ENCODE peak calls at places on chromosomes 6 and 20, in four cellular contexts. One of them, this sample, is unnamed.

GRCh38 chr20:2820084-2820895 is 4.1 kb downstream of the TMEM239 start:
- DNase-seq in transverse colon: no peak
- DNase-seq in K562: peak; percentile 64
- DNase-seq in breast epithelium: no peak
- DNase-seq in this sample: no peak

GRCh38 chr6:106084106-106084963 is 1.8 kb upstream of the PRDM1 start:
- DNase-seq in K562: peak; percentile 70
- DNase-seq in breast epithelium: no peak
- DNase-seq in transverse colon: peak; percentile 52
- DNase-seq in this sample: peak; percentile 52

GRCh38 chr6:133544419-133544818 is 303.3 kb downstream of the EYA4 start:
- DNase-seq in breast epithelium: no peak
- DNase-seq in K562: no peak
- DNase-seq in transverse colon: no peak
- DNase-seq in this sample: no peak

GRCh38 chr6:127857051-127857637 is 43.7 kb downstream of the THEMIS start:
- DNase-seq in transverse colon: no peak
- DNase-seq in K562: no peak
- DNase-seq in breast epithelium: no peak
- DNase-seq in this sample: no peak

GRCh38 chr6:89302936-89303335 is 12.2 kb downstream of the GABRR2 start:
- DNase-seq in K562: no peak
- DNase-seq in breast epithelium: no peak
- DNase-seq in transverse colon: no peak
- DNase-seq in this sample: no peak

GRCh38 chr6:81892911-81893310 is 140.4 kb upstream of the TENT5A start:
- DNase-seq in transverse colon: no peak
- DNase-seq in breast epithelium: no peak
- DNase-seq in K562: no peak
- DNase-seq in this sample: no peak

GRCh38 chr20:50527068-50527605 is 17.0 kb downstream of the PTPN1 start:
- DNase-seq in breast epithelium: no peak
- DNase-seq in K562: no peak
- DNase-seq in transverse colon: no peak
- DNase-seq in this sample: no peak

GRCh38 chr6:2842139-2842552 is 483 bp upstream of the SERPINB1 start:
- DNase-seq in transverse colon: no peak
- DNase-seq in breast epithelium: no peak
- DNase-seq in K562: no peak
- DNase-seq in this sample: no peak

GRCh38 chr6:75205776-75206334 is at the start of gene COL12A1:
- DNase-seq in K562: no peak
- DNase-seq in transverse colon: peak; percentile 83
- DNase-seq in breast epithelium: peak; percentile 91
- DNase-seq in this sample: peak; percentile 32

GRCh38 chr6:110816110-110816409 is 791 bp upstream of the CDK19 start:
- DNase-seq in K562: no peak
- DNase-seq in transverse colon: no peak
- DNase-seq in breast epithelium: no peak
- DNase-seq in this sample: no peak

GRCh38 chr6:35522660-35523658 is 10.3 kb upstream of the TULP1 start:
- DNase-seq in breast epithelium: peak; percentile 80
- DNase-seq in K562: peak; percentile 88
- DNase-seq in transverse colon: peak; percentile 74
- DNase-seq in this sample: peak; percentile 59

GRCh38 chr6:45253457-45253856 is 74.7 kb upstream of the RUNX2 start:
- DNase-seq in breast epithelium: no peak
- DNase-seq in transverse colon: no peak
- DNase-seq in K562: no peak
- DNase-seq in this sample: no peak

GRCh38 chr6:106557837-106558236 is 71.5 kb downstream of the RTN4IP1 start:
- DNase-seq in breast epithelium: no peak
- DNase-seq in transverse colon: no peak
- DNase-seq in K562: no peak
- DNase-seq in this sample: no peak

GRCh38 chr20:48681882-48682426 is 145.8 kb downstream of the PREX1 start:
- DNase-seq in transverse colon: no peak
- DNase-seq in K562: no peak
- DNase-seq in breast epithelium: no peak
- DNase-seq in this sample: no peak
- H3K4me3 ChIP-seq in transverse colon: no peak overlapping the region
- H3K4me3 ChIP-seq in K562: no peak overlapping the region
- H3K4me3 ChIP-seq in breast epithelium: peak overlapping the region; percentile 49
- H3K4me3 ChIP-seq in this sample: no peak overlapping the region

GRCh38 chr6:84568971-84569370 is 195.4 kb downstream of the TBX18 start:
- DNase-seq in K562: no peak
- DNase-seq in transverse colon: no peak
- DNase-seq in breast epithelium: no peak
- DNase-seq in this sample: no peak
- TF ChIP-seq CTCF in K562: peak; percentile 41
- TF ChIP-seq CTCF in transverse colon: no peak
- TF ChIP-seq CTCF in breast epithelium: no peak
- TF ChIP-seq CTCF in this sample: no peak

DNA sequence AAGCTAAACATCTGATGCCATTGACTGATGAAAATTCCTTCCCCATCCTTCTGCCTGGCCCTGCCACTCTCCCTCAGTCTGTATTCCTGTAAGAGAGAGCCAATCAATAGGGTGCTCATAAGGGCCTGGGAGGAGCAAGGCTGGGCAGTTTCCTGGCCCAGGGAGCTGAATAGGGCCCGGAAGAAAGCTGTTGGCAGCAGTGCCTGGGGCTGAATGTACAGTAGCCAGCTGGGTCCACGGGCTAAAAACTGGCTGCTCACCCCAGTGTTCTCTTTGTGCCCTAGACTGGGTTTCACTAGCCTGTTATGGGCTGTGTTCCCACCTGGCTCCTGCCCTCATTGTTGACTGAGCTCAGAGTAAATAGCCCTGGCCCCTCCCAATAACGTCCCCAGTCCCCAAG is 1.7 kb upstream of the WFDC2 start:
- DNase-seq in breast epithelium: peak; percentile 52
- DNase-seq in K562: no peak
- DNase-seq in transverse colon: peak; percentile 21
- DNase-seq in this sample: no peak
- H3K27me3 ChIP-seq in breast epithelium: no peaks in the 10 kb centered on the region
- H3K27me3 ChIP-seq in K562: peaks cover 26% of the 10 kb centered on the region
- H3K27me3 ChIP-seq in transverse colon: peaks cover 18% of the 10 kb centered on the region
- H3K27me3 ChIP-seq in this sample: peaks cover 8% of the 10 kb centered on the region

GRCh38 chr20:63848003-63848911 is 13.0 kb upstream of the ABHD16B start:
- DNase-seq in K562: peak; percentile 70
- DNase-seq in transverse colon: no peak
- DNase-seq in breast epithelium: no peak
- DNase-seq in this sample: no peak
- H3K4me3 ChIP-seq in K562: no peak overlapping the region
- H3K4me3 ChIP-seq in transverse colon: no peak overlapping the region
- H3K4me3 ChIP-seq in breast epithelium: no peak overlapping the region
- H3K4me3 ChIP-seq in this sample: no peak overlapping the region

GRCh38 chr20:22511943-22512910 is 72.1 kb downstream of the FOXA2 start:
- DNase-seq in breast epithelium: no peak
- DNase-seq in K562: peak; percentile 65
- DNase-seq in transverse colon: peak; percentile 64
- DNase-seq in this sample: no peak
- TF ChIP-seq CTCF in breast epithelium: no peak
- TF ChIP-seq CTCF in K562: no peak
- TF ChIP-seq CTCF in transverse colon: no peak
- TF ChIP-seq CTCF in this sample: no peak

GRCh38 chr20:49379338-49379737 is 101.5 kb upstream of the ZNFX1 start:
- DNase-seq in transverse colon: no peak
- DNase-seq in K562: no peak
- DNase-seq in breast epithelium: no peak
- DNase-seq in this sample: no peak

GRCh38 chr20:49372095-49372734 is 94.4 kb upstream of the ZNFX1 start:
- DNase-seq in transverse colon: no peak
- DNase-seq in breast epithelium: peak; percentile 56
- DNase-seq in K562: no peak
- DNase-seq in this sample: no peak

GRCh38 chr20:49380245-49380875 is 102.1 kb downstream of the KCNB1 start:
- DNase-seq in breast epithelium: no peak
- DNase-seq in transverse colon: no peak
- DNase-seq in K562: no peak
- DNase-seq in this sample: no peak

GRCh38 chr20:49377326-49377725 is 99.5 kb upstream of the ZNFX1 start:
- DNase-seq in breast epithelium: no peak
- DNase-seq in K562: no peak
- DNase-seq in transverse colon: no peak
- DNase-seq in this sample: no peak

GRCh38 chr20:49375170-49375569 is 97.3 kb upstream of the ZNFX1 start:
- DNase-seq in breast epithelium: no peak
- DNase-seq in transverse colon: no peak
- DNase-seq in K562: no peak
- DNase-seq in this sample: no peak
- H3K27me3 ChIP-seq in breast epithelium: no peaks in the 10 kb centered on the region
- H3K27me3 ChIP-seq in transverse colon: no peaks in the 10 kb centered on the region
- H3K27me3 ChIP-seq in K562: peaks cover 26% of the 10 kb centered on the region
- H3K27me3 ChIP-seq in this sample: peaks cover 1% of the 10 kb centered on the region

GRCh38 chr20:46650575-46651090 is 626 bp downstream of the SLC13A3 start:
- DNase-seq in transverse colon: no peak
- DNase-seq in K562: no peak
- DNase-seq in breast epithelium: no peak
- DNase-seq in this sample: no peak

GRCh38 chr20:46649650-46649949 is 1.7 kb downstream of the SLC13A3 start:
- DNase-seq in transverse colon: no peak
- DNase-seq in breast epithelium: no peak
- DNase-seq in K562: no peak
- DNase-seq in this sample: no peak

GRCh38 chr20:46649965-46650542 is 1.2 kb downstream of the SLC13A3 start:
- DNase-seq in K562: no peak
- DNase-seq in transverse colon: no peak
- DNase-seq in breast epithelium: no peak
- DNase-seq in this sample: no peak

GRCh38 chr20:46652699-46653098 is 1.4 kb upstream of the SLC13A3 start:
- DNase-seq in transverse colon: no peak
- DNase-seq in breast epithelium: no peak
- DNase-seq in K562: no peak
- DNase-seq in this sample: no peak

GRCh38 chr20:46651091-46651962 is at the start of gene SLC13A3:
- DNase-seq in breast epithelium: no peak
- DNase-seq in K562: no peak
- DNase-seq in transverse colon: no peak
- DNase-seq in this sample: no peak
- H3K4me3 ChIP-seq in breast epithelium: peak within 1 kb of the TSS; percentile 54
- H3K4me3 ChIP-seq in K562: no peak within 1 kb of the TSS
- H3K4me3 ChIP-seq in transverse colon: no peak within 1 kb of the TSS
- H3K4me3 ChIP-seq in this sample: no peak within 1 kb of the TSS

DNA sequence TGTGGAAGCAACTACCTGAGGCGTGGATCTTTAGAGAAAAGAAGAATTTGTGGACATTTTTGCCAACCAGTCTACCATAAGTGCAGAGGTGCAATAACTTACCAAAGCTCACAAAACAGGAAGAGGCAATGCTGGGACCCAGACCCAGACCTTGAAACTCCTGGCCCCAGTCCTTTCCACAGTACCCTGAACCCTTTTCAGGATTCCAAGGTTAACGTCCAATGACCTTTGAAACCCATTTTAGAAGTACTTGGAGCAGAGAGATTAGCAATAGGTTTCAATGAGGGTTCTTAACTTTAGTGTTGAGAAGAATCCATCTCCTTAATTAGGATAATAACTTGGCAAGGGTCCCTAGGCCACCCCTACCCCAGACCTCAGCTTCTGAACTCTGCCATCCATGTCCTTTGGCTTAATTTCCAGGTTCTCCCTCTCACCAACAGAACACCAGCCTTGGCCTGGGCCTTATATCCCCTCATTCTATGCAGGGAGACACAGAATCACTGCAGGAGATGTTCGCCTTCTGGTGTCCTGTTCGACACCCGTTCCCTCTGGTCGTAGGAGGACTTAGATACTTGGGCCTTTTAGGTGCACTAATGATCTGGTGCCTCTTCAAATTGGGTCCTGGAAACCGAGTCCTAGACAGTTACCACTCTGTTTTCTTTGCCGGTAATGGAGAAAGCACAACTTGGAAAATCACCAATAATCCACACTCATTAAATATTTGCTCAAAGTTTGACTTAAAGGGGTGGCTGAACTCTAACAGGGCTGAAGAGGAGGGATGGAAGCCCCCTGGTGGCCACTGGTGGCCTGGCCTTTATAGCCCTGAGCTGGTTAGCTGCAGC is 40.6 kb downstream of the ISM1 start:
- DNase-seq in breast epithelium: no peak
- DNase-seq in K562: peak; percentile 47
- DNase-seq in transverse colon: peak; percentile 39
- DNase-seq in this sample: peak; percentile 11
- TF ChIP-seq CTCF in breast epithelium: no peak
- TF ChIP-seq CTCF in K562: peak; percentile 56
- TF ChIP-seq CTCF in transverse colon: peak; percentile 43
- TF ChIP-seq CTCF in this sample: peak; percentile 81

GRCh38 chr20:36336204-36336603 is 30.1 kb downstream of the DLGAP4 start:
- DNase-seq in K562: no peak
- DNase-seq in breast epithelium: no peak
- DNase-seq in transverse colon: no peak
- DNase-seq in this sample: no peak
- H3K27me3 ChIP-seq in K562: peaks cover 12% of the 10 kb centered on the region
- H3K27me3 ChIP-seq in breast epithelium: no peaks in the 10 kb centered on the region
- H3K27me3 ChIP-seq in transverse colon: peaks cover 54% of the 10 kb centered on the region
- H3K27me3 ChIP-seq in this sample: peaks cover 3% of the 10 kb centered on the region